ENCODE peak calls at places on chromosomes 11 and 22, in eight cellular contexts. Z is nucleus accumbens; H is heart right ventricle; M is HT1080; J is HS-5; D is stimulated activated naive CD4-positive, alpha-beta T cell; N is activated T-cell treated with anti-CD3 and anti-CD28 coated beads for 48 hours; S is COLO829. E is an unnamed sample.
A peak's percentile ranks its signal among the peaks of the same experiment; 100 is the strongest.

GRCh38 chr22:38728899-38729796 is 23.4 kb downstream of the GTPBP1 start:
- DNase-seq in Z (no peak), H (peak; percentile 44), M (peak; percentile 28), J (no peak), D (no peak), N (no peak), S (no peak), E (no peak)

GRCh38 chr11:31106963-31107576 is 262.5 kb downstream of the DCDC1 start:
- DNase-seq in Z (peak; percentile 24), H (peak; percentile 49), M (peak; percentile 29), J (peak; percentile 3), D (peak; percentile 18), N (peak; percentile 30), S (peak; percentile 41), E (peak; percentile 17)

GRCh38 chr11:10778217-10778970 is 27.3 kb downstream of the CTR9 start:
- DNase-seq in Z (no peak), H (peak; percentile 77), M (no peak), J (no peak), D (no peak), N (no peak), S (peak; percentile 29), E (no peak)

GRCh38 chr11:132943737-132944556 is 588.4 kb downstream of the OPCML start:
- DNase-seq in Z (no peak), H (no peak), M (no peak), J (no peak), D (no peak), N (no peak), S (no peak), E (no peak)

GRCh38 chr11:64144587-64145295 is 21.2 kb downstream of the MACROD1 start:
- DNase-seq in Z (no peak), H (no peak), M (no peak), J (no peak), D (no peak), N (no peak), S (no peak), E (no peak)

GRCh38 chr11:66311470-66311964 is 5.3 kb downstream of the CD248 start:
- DNase-seq in Z (no peak), H (no peak), M (no peak), J (no peak), D (no peak), N (no peak), S (no peak), E (no peak)

GRCh38 chr11:69576069-69576782 is 64.7 kb upstream of the CCND1 start:
- DNase-seq in Z (no peak), H (no peak), M (no peak), J (no peak), D (no peak), N (no peak), S (no peak), E (no peak)

GRCh38 chr11:24622262-24622661 is 125.4 kb downstream of the LUZP2 start:
- DNase-seq in Z (no peak), H (no peak), M (no peak), J (no peak), D (no peak), N (no peak), S (no peak), E (no peak)

GRCh38 chr11:35017528-35018342 is 101.3 kb downstream of the PDHX start:
- DNase-seq in Z (no peak), H (no peak), M (no peak), J (no peak), D (no peak), N (no peak), S (no peak), E (no peak)

GRCh38 chr11:130631119-130631518 is 182.7 kb downstream of the ADAMTS15 start:
- DNase-seq in Z (no peak), H (no peak), M (peak; percentile 97), J (peak; percentile 86), D (no peak), N (no peak), S (peak; percentile 25), E (no peak)

GRCh38 chr11:46264976-46265375 is 12.5 kb upstream of the CREB3L1 start:
- DNase-seq in Z (no peak), H (no peak), M (no peak), J (no peak), D (no peak), N (no peak), S (no peak), E (no peak)

GRCh38 chr22:37760152-37760551 is 47.6 kb upstream of the GCAT start:
- DNase-seq in Z (no peak), H (no peak), M (no peak), J (no peak), D (no peak), N (no peak), S (no peak), E (no peak)

GRCh38 chr11:118536726-118537125 is 5.7 kb downstream of the TMEM25 start:
- DNase-seq in Z (no peak), H (no peak), M (no peak), J (no peak), D (no peak), N (no peak), S (no peak), E (no peak)

GRCh38 chr11:69342588-69343330 is 48.8 kb downstream of the MYEOV start:
- DNase-seq in Z (no peak), H (no peak), M (no peak), J (no peak), D (no peak), N (no peak), S (no peak), E (no peak)

GRCh38 chr22:46596032-46596441 is 24.1 kb upstream of the GRAMD4 start:
- DNase-seq in Z (no peak), H (peak; percentile 56), M (no peak), J (no peak), D (no peak), N (no peak), S (no peak), E (no peak)

GRCh38 chr22:46796566-46797195 is 34.2 kb downstream of the TBC1D22A start:
- DNase-seq in Z (no peak), H (no peak), M (no peak), J (no peak), D (no peak), N (no peak), S (no peak), E (no peak)

GRCh38 chr11:131816046-131816445 is 445.6 kb downstream of the NTM start:
- DNase-seq in Z (no peak), H (no peak), M (no peak), J (no peak), D (no peak), N (no peak), S (no peak), E (no peak)

GRCh38 chr11:111939836-111940604 is 2.9 kb downstream of the DIXDC1 start:
- DNase-seq in Z (no peak), H (no peak), M (peak; percentile 70), J (no peak), D (no peak), N (no peak), S (no peak), E (no peak)

GRCh38 chr22:16601437-16602223 is 9.0 kb upstream of the CCT8L2 start:
- DNase-seq in Z (no peak), H (peak; percentile 21), M (no peak), J (no peak), D (peak; percentile 21), N (peak; percentile 3), S (no peak), E (no peak)

GRCh38 chr11:107545101-107545514 is 20.4 kb downstream of the ALKBH8 start:
- DNase-seq in Z (no peak), H (no peak), M (peak; percentile 94), J (no peak), D (no peak), N (no peak), S (peak; percentile 31), E (no peak)

GRCh38 chr22:41793871-41794270 is 6.6 kb upstream of the CCDC134 start:
- DNase-seq in Z (no peak), H (no peak), M (no peak), J (no peak), D (no peak), N (no peak), S (no peak), E (no peak)

GRCh38 chr11:117220999-117221774 is 10.7 kb downstream of the PCSK7 start:
- DNase-seq in Z (no peak), H (peak; percentile 61), M (no peak), J (no peak), D (no peak), N (no peak), S (no peak), E (no peak)

GRCh38 chr11:65429724-65430405 is 7.3 kb downstream of the NEAT1 start:
- DNase-seq in Z (no peak), H (peak; percentile 72), M (peak; percentile 82), J (peak; percentile 60), D (peak; percentile 42), N (no peak), S (no peak), E (no peak)

GRCh38 chr11:129375731-129376657 is at the start of gene BARX2:
- DNase-seq in Z (no peak), H (no peak), M (no peak), J (no peak), D (no peak), N (peak; percentile 39), S (no peak), E (no peak)

GRCh38 chr11:111170761-111171379 is 74.7 kb upstream of the POU2AF2 start:
- DNase-seq in Z (no peak), H (no peak), M (no peak), J (no peak), D (no peak), N (no peak), S (no peak), E (no peak)

GRCh38 chr11:111413849-111414248 is 34.8 kb upstream of the POU2AF1 start:
- DNase-seq in Z (no peak), H (no peak), M (no peak), J (no peak), D (no peak), N (peak; percentile 36), S (no peak), E (no peak)

GRCh38 chr11:102926517-102926916 is 29.0 kb downstream of the MMP13 start:
- DNase-seq in Z (no peak), H (no peak), M (no peak), J (no peak), D (no peak), N (no peak), S (no peak), E (no peak)

GRCh38 chr11:93890441-93891051 is 40.1 kb upstream of the VSTM5 start:
- DNase-seq in Z (no peak), H (no peak), M (no peak), J (no peak), D (no peak), N (no peak), S (no peak), E (no peak)

GRCh38 chr11:80414766-80415165 is 973.9 kb upstream of the TENM4 start:
- DNase-seq in Z (no peak), H (no peak), M (peak; percentile 61), J (peak; percentile 24), D (no peak), N (no peak), S (no peak), E (no peak)

GRCh38 chr11:13358871-13359270 is 81.3 kb downstream of the BMAL1 start:
- DNase-seq in Z (no peak), H (no peak), M (peak; percentile 64), J (no peak), D (no peak), N (no peak), S (no peak), E (no peak)

GRCh38 chr11:93216511-93217121 is 18.8 kb upstream of the SLC36A4 start:
- DNase-seq in Z (no peak), H (no peak), M (no peak), J (no peak), D (no peak), N (no peak), S (no peak), E (no peak)

GRCh38 chr11:45323598-45324249 is 37.6 kb upstream of the SYT13 start:
- DNase-seq in Z (no peak), H (no peak), M (no peak), J (no peak), D (no peak), N (no peak), S (no peak), E (no peak)

GRCh38 chr11:64553554-64554201 is 37.3 kb upstream of the SLC22A12 start:
- DNase-seq in Z (no peak), H (peak; percentile 49), M (peak; percentile 38), J (no peak), D (peak; percentile 15), N (peak; percentile 29), S (peak; percentile 30), E (peak; percentile 61)

GRCh38 chr11:118872403-118872821 is 11.3 kb upstream of the CXCR5 start:
- DNase-seq in Z (no peak), H (no peak), M (no peak), J (no peak), D (no peak), N (peak; percentile 61), S (no peak), E (no peak)

E was measured in GM12891.